ENCODE peak calls at places on chromosomes 5 and 9, in six cellular contexts. V is K562, F is HepG2, W is HCT116, B is upper lobe of left lung, A is GM12878. O is an unnamed sample.

GRCh38 chr9:6625363-6625762 is 20.2 kb downstream of the GLDC start:
- ATAC-seq in V (no peak), F (no peak), W (no peak), B (no peak), A (no peak), O (no peak)

GRCh38 chr9:5556101-5556500 is 45.8 kb downstream of the PDCD1LG2 start:
- ATAC-seq in V (no peak), F (no peak), W (no peak), B (no peak), A (no peak), O (no peak)

GRCh38 chr5:156835905-156836304 is 14.2 kb upstream of the PPP1R2B start:
- ATAC-seq in V (no peak), F (no peak), W (peak; percentile 65), B (no peak), A (peak; percentile 88), O (no peak)

GRCh38 chr5:59656351-59657254 is 236.9 kb downstream of the PDE4D start:
- ATAC-seq in V (no peak), F (no peak), W (no peak), B (no peak), A (no peak), O (no peak)

GRCh38 chr5:141382469-141383294 is at the start of gene PCDHGA7:
- ATAC-seq in V (peak; percentile 95), F (no peak), W (no peak), B (no peak), A (no peak), O (no peak)

GRCh38 chr9:122372856-122373845 is 2.3 kb downstream of the PTGS1 start:
- ATAC-seq in V (no peak), F (no peak), W (no peak), B (no peak), A (no peak), O (no peak)

GRCh38 chr5:85397451-85397850 is 1012.8 kb upstream of the EDIL3 start:
- ATAC-seq in V (no peak), F (no peak), W (no peak), B (no peak), A (no peak), O (no peak)

GRCh38 chr9:87751869-87752268 is 25.9 kb downstream of the CTSL start:
- ATAC-seq in V (no peak), F (no peak), W (no peak), B (no peak), A (no peak), O (no peak)

GRCh38 chr9:133579231-133579560 is 30.0 kb downstream of the FAM163B start:
- ATAC-seq in V (no peak), F (no peak), W (no peak), B (no peak), A (peak; percentile 20), O (no peak)

GRCh38 chr9:89418882-89419641 is 78.9 kb downstream of the SEMA4D start:
- ATAC-seq in V (no peak), F (no peak), W (no peak), B (no peak), A (peak; percentile 87), O (no peak)

GRCh38 chr9:112485574-112485973 is 1.1 kb upstream of the KIAA1958 start:
- ATAC-seq in V (no peak), F (no peak), W (no peak), B (no peak), A (no peak), O (no peak)

GRCh38 chr9:131709741-131710499 is 30.0 kb downstream of the RAPGEF1 start:
- ATAC-seq in V (no peak), F (no peak), W (no peak), B (no peak), A (peak; percentile 76), O (no peak)

GRCh38 chr9:121445986-121446385 is 53.7 kb downstream of the GGTA1 start:
- ATAC-seq in V (no peak), F (no peak), W (peak; percentile 82), B (no peak), A (peak; percentile 41), O (no peak)

GRCh38 chr5:34042302-34042701 is 711 bp downstream of the C1QTNF3 start:
- ATAC-seq in V (no peak), F (no peak), W (no peak), B (no peak), A (peak; percentile 63), O (peak; percentile 37)

GRCh38 chr9:120927125-120928014 is 774 bp upstream of the TRAF1 start:
- ATAC-seq in V (no peak), F (no peak), W (no peak), B (no peak), A (peak; percentile 0), O (no peak)

GRCh38 chr5:158084292-158084691 is 225.3 kb upstream of the CLINT1 start:
- ATAC-seq in V (no peak), F (no peak), W (no peak), B (no peak), A (no peak), O (no peak)

GRCh38 chr9:109937841-109938453 is 157.9 kb downstream of the PALM2AKAP2 start:
- ATAC-seq in V (no peak), F (no peak), W (no peak), B (no peak), A (no peak), O (no peak)

GRCh38 chr5:22852807-22853670 is at the start of gene CDH12:
- ATAC-seq in V (no peak), F (peak; percentile 97), W (no peak), B (no peak), A (peak; percentile 79), O (no peak)

GRCh38 chr9:135926402-135927194 is 19.3 kb upstream of the CAMSAP1 start:
- ATAC-seq in V (no peak), F (no peak), W (peak; percentile 94), B (peak; percentile 3), A (peak; percentile 94), O (peak; percentile 34)
- TF ChIP-seq POLR2A in V (no peak), F (no peak), W (no peak), B (no peak), A (no peak), O (no peak)

GRCh38 chr5:150626853-150627276 is 13.6 kb upstream of the SYNPO start:
- ATAC-seq in V (no peak), F (no peak), W (no peak), B (peak; percentile 68), A (peak; percentile 11), O (peak; percentile 42)
- TF ChIP-seq POLR2AphosphoS5 in V (no peak), F (no peak), W (no peak), B (peak; percentile 59), A (no peak), O (peak; percentile 28)

DNA sequence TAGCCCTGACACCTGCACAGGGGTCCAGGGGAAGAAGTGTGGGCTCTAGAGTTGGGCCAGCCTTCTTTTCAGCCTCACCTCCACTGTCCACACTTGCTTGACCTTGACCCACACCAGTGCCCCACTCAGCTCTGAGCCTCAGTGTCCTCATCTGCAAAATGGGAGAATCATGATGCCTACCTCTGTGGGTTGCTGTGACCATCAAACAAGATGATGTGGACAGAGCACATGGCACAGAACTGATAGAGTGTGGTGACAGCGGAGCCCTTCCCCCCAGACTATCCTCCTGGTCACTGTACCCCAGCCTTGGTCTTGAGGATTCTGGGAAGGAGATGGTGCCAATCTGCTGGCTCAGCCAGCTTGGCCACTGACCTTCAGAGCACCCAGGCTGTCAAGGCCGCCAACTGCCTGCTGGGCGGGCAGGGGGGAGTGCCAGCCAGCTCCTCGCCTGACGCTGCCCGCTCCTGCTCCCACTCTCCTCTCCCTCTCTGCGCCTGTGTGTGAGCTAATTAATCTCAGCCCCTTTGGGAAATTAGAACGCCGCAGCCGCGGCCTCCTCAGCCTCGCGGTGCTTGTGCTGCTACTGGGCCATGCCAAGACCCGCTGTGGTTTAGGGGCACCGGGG is 16.7 kb downstream of the CXXC5 start:
- ATAC-seq in V (no peak), F (no peak), W (no peak), B (no peak), A (no peak), O (no peak)
- H3K4me1 ChIP-seq in V (peaks cover 90% of the 10 kb centered on the region), F (peaks cover 53% of the 10 kb centered on the region), W (peaks cover 65% of the 10 kb centered on the region), B (peaks cover 85% of the 10 kb centered on the region), A (peaks cover 79% of the 10 kb centered on the region), O (peaks cover 100% of the 10 kb centered on the region)

GRCh38 chr5:114146398-114146797 is 215.5 kb upstream of the KCNN2 start:
- ATAC-seq in V (no peak), F (no peak), W (no peak), B (no peak), A (no peak), O (no peak)
- TF ChIP-seq POLR2A in V (no peak), F (no peak), W (no peak), B (no peak), A (no peak), O (no peak)

GRCh38 chr5:139295692-139296091 is 2.2 kb downstream of the MATR3 start:
- ATAC-seq in V (peak; percentile 15), F (no peak), W (no peak), B (no peak), A (peak; percentile 2), O (no peak)

GRCh38 chr5:139293199-139293503 is 389 bp upstream of the MATR3 start:
- ATAC-seq in V (no peak), F (no peak), W (no peak), B (no peak), A (no peak), O (no peak)

GRCh38 chr5:139293504-139294371 is at the start of gene MATR3:
- ATAC-seq in V (peak; percentile 86), F (peak; percentile 86), W (peak; percentile 85), B (peak; percentile 97), A (peak; percentile 84), O (peak; percentile 96)

GRCh38 chr5:139296198-139296597 is 2.7 kb downstream of the MATR3 start:
- ATAC-seq in V (no peak), F (no peak), W (no peak), B (no peak), A (no peak), O (no peak)

GRCh38 chr5:139294372-139295165 is 1.0 kb downstream of the MATR3 start:
- ATAC-seq in V (peak; percentile 73), F (peak; percentile 12), W (peak; percentile 61), B (peak; percentile 47), A (peak; percentile 52), O (peak; percentile 44)
- TF ChIP-seq POLR2AphosphoS5 in V (no peak), F (no peak), W (peak; percentile 48), B (no peak), A (peak; percentile 83), O (no peak)

GRCh38 chr5:127907907-127908306 is 175.7 kb upstream of the SLC12A2 start:
- ATAC-seq in V (no peak), F (no peak), W (no peak), B (no peak), A (peak; percentile 20), O (no peak)

GRCh38 chr5:127906562-127907204 is 176.9 kb upstream of the SLC12A2 start:
- ATAC-seq in V (no peak), F (no peak), W (no peak), B (no peak), A (peak; percentile 61), O (no peak)

GRCh38 chr5:127909821-127910220 is 173.7 kb upstream of the SLC12A2 start:
- ATAC-seq in V (no peak), F (no peak), W (no peak), B (no peak), A (no peak), O (no peak)

GRCh38 chr5:127910307-127910956 is 173.1 kb upstream of the SLC12A2 start:
- ATAC-seq in V (no peak), F (no peak), W (no peak), B (no peak), A (no peak), O (no peak)

DNA sequence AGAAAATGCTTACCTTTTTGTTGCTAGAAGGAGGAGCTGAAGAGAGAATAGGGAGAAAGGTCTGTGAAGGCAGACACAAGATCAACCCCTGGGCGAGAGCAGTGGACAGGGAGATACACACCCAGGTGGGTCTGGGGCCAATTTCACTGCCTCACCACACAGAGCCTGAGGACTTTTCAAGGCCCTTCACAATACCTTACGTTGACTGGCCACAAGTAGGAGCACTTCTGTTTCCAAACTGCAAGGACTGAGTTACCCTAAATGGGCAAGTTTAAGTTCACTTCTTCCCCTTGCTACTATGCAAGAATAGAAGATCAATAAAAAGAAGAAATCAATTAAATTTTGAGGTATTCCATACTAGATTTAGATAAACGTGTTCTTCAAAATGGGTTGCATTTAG is 174.5 kb upstream of the SLC12A2 start:
- ATAC-seq in V (peak; percentile 97), F (peak; percentile 97), W (peak; percentile 98), B (peak; percentile 59), A (peak; percentile 96), O (no peak)
- H3K4me1 ChIP-seq in V (no peaks in the 10 kb centered on the region), F (peaks cover 6% of the 10 kb centered on the region), W (peaks cover 5% of the 10 kb centered on the region), B (no peaks in the 10 kb centered on the region), A (no peaks in the 10 kb centered on the region), O (peaks cover 48% of the 10 kb centered on the region)